ENCODE peak calls at places on chromosome 17, in five cellular contexts. P is prostate gland; Z is OCI-LY7; S is stimulated activated CD8-positive, alpha-beta memory T cell treated with anti-CD3 and anti-CD28 coated beads, Interleukin-15, amount 100 ng/mL, for 24 hours; M is mucosa of gallbladder. X is an unnamed sample.

GRCh38 chr17:45371414-45372324 is 54.8 kb upstream of the MAP3K14 start:
- DNase-seq in P (peak), Z (no peak), S (no peak), M (peak), X (peak)

GRCh38 chr17:77735341-77736206 is 222.9 kb upstream of the TNRC6C start:
- DNase-seq in P (no peak), Z (no peak), S (no peak), M (no peak), X (no peak)

GRCh38 chr17:43740541-43740940 is 18.1 kb downstream of the SOST start:
- DNase-seq in P (no peak), Z (no peak), S (no peak), M (no peak), X (no peak)

GRCh38 chr17:79203657-79204056 is 129.0 kb downstream of the ENGASE start:
- DNase-seq in P (no peak), Z (no peak), S (no peak), M (no peak), X (no peak)

GRCh38 chr17:38898812-38899348 is 26.5 kb upstream of the LASP1NB start:
- DNase-seq in P (no peak), Z (peak), S (peak), M (peak), X (peak)

GRCh38 chr17:8654822-8655221 is 24.3 kb upstream of the MYH10 start:
- DNase-seq in P (no peak), Z (no peak), S (no peak), M (no peak), X (no peak)

GRCh38 chr17:78854508-78854907 is 13.9 kb upstream of the USP36 start:
- DNase-seq in P (no peak), Z (no peak), S (no peak), M (no peak), X (no peak)

GRCh38 chr17:42522798-42523278 is 13.2 kb upstream of the NAGLU start:
- DNase-seq in P (no peak), Z (no peak), S (no peak), M (no peak), X (no peak)

GRCh38 chr17:62675260-62675659 is 47.8 kb downstream of the MRC2 start:
- DNase-seq in P (no peak), Z (no peak), S (no peak), M (no peak), X (no peak)

GRCh38 chr17:45924332-45924820 is 30.0 kb downstream of the MAPT start:
- DNase-seq in P (no peak), Z (no peak), S (no peak), M (no peak), X (no peak)

GRCh38 chr17:9071016-9071415 is 49.7 kb downstream of the NTN1 start:
- DNase-seq in P (no peak), Z (no peak), S (no peak), M (no peak), X (no peak)

GRCh38 chr17:33816842-33817241 is 438.2 kb upstream of the CCL2 start:
- DNase-seq in P (no peak), Z (no peak), S (no peak), M (no peak), X (no peak)

GRCh38 chr17:80141463-80142165 is 5.3 kb downstream of the EIF4A3 start:
- DNase-seq in P (no peak), Z (no peak), S (no peak), M (no peak), X (no peak)

GRCh38 chr17:16407911-16408588 is 7.3 kb upstream of the TRPV2 start:
- DNase-seq in P (peak), Z (peak), S (no peak), M (peak), X (peak)

GRCh38 chr17:21358682-21359482 is 17.3 kb upstream of the KCNJ12 start:
- DNase-seq in P (no peak), Z (no peak), S (no peak), M (peak), X (no peak)

GRCh38 chr17:77400445-77400870 is 259.7 kb downstream of the SEC14L1 start:
- DNase-seq in P (no peak), Z (peak), S (peak), M (no peak), X (peak)

GRCh38 chr17:57366177-57366557 is 109.8 kb downstream of the MSI2 start:
- DNase-seq in P (no peak), Z (no peak), S (no peak), M (no peak), X (no peak)

GRCh38 chr17:5128905-5129535 is 13.2 kb downstream of the USP6 start:
- DNase-seq in P (peak), Z (no peak), S (no peak), M (peak), X (no peak)

GRCh38 chr17:705863-706262 is 8.8 kb downstream of the VPS53 start:
- DNase-seq in P (no peak), Z (no peak), S (no peak), M (no peak), X (no peak)

GRCh38 chr17:50871898-50872297 is 5.7 kb upstream of the TOB1 start:
- DNase-seq in P (no peak), Z (no peak), S (no peak), M (no peak), X (no peak)

GRCh38 chr17:248337-249235 is 67.1 kb upstream of the DOC2B start:
- DNase-seq in P (no peak), Z (no peak), S (no peak), M (no peak), X (no peak)

GRCh38 chr17:75065562-75066151 is 18.6 kb downstream of the KCTD2 start:
- DNase-seq in P (no peak), Z (no peak), S (no peak), M (no peak), X (no peak)

GRCh38 chr17:76736349-76737081 is 616 bp downstream of the SRSF2 start:
- DNase-seq in P (peak), Z (peak), S (peak), M (peak), X (peak)

GRCh38 chr17:78387982-78388941 is 9.8 kb downstream of the PGS1 start:
- DNase-seq in P (peak), Z (peak), S (no peak), M (no peak), X (no peak)

GRCh38 chr17:58411408-58411894 is 5.9 kb downstream of the RNF43 start:
- DNase-seq in P (no peak), Z (no peak), S (no peak), M (no peak), X (no peak)

GRCh38 chr17:40341808-40342574 is 22.5 kb downstream of the GJD3 start:
- DNase-seq in P (peak), Z (no peak), S (no peak), M (peak), X (no peak)

GRCh38 chr17:37358098-37358829 is 17.5 kb upstream of the C17orf78 start:
- DNase-seq in P (peak), Z (peak), S (peak), M (peak), X (peak)

GRCh38 chr17:75147878-75148546 is 6.3 kb downstream of the JPT1 start:
- DNase-seq in P (no peak), Z (no peak), S (no peak), M (no peak), X (no peak)

GRCh38 chr17:49932131-49932723 is 36.8 kb upstream of the DLX4 start:
- DNase-seq in P (no peak), Z (no peak), S (no peak), M (no peak), X (no peak)

GRCh38 chr17:75191584-75191983 is 8.8 kb upstream of the SUMO2 start:
- DNase-seq in P (no peak), Z (no peak), S (no peak), M (no peak), X (no peak)

GRCh38 chr17:38702166-38702899 is 2.7 kb upstream of the MLLT6 start:
- DNase-seq in P (peak), Z (peak), S (peak), M (peak), X (peak)

GRCh38 chr17:8187517-8188407 is 2.2 kb downstream of the BORCS6 start:
- DNase-seq in P (peak), Z (peak), S (peak), M (peak), X (peak)

GRCh38 chr17:55533611-55534010 is 22.4 kb upstream of the SMIM36 start:
- DNase-seq in P (no peak), Z (no peak), S (no peak), M (no peak), X (no peak)

X was measured in activated B cell treated with CpG ODN at 0.5 μM for 24 hours.